ENCODE peak calls at places on chromosomes 7 and 10, in four cellular contexts. U, Q, J and A are unnamed samples.

GRCh38 chr7:134941947-134942346 is 44.4 kb upstream of the AGBL3 start:
- DNase-seq in U (no peak), Q (no peak), J (no peak), A (no peak)

GRCh38 chr10:93707623-93708022 is 5.2 kb upstream of the FRA10AC1 start:
- DNase-seq in U (no peak), Q (no peak), J (no peak), A (no peak)

GRCh38 chr7:27745064-27745583 is 5.2 kb downstream of the TAX1BP1 start:
- DNase-seq in U (peak), Q (peak), J (no peak), A (peak)

GRCh38 chr7:139660317-139661042 is 117.3 kb downstream of the HIPK2 start:
- DNase-seq in U (peak), Q (no peak), J (no peak), A (no peak)

GRCh38 chr10:104306897-104307296 is 31.4 kb downstream of the ITPRIP start:
- DNase-seq in U (no peak), Q (no peak), J (no peak), A (peak)

GRCh38 chr7:81745706-81746105 is 24.1 kb downstream of the HGF start:
- DNase-seq in U (no peak), Q (no peak), J (no peak), A (no peak)

GRCh38 chr10:112539340-112539739 is 92.3 kb downstream of the VTI1A start:
- DNase-seq in U (no peak), Q (no peak), J (no peak), A (peak)

GRCh38 chr10:124745678-124746077 is 1.5 kb upstream of the FAM53B start:
- DNase-seq in U (peak), Q (peak), J (no peak), A (peak)

GRCh38 chr7:87628780-87629569 is 777 bp downstream of the RUNDC3B start:
- DNase-seq in U (peak), Q (no peak), J (peak), A (no peak)

GRCh38 chr10:102782698-102783540 is 39.2 kb downstream of the WBP1L start:
- DNase-seq in U (peak), Q (no peak), J (peak), A (peak)

GRCh38 chr7:144074374-144074773 is 4.8 kb downstream of the OR2A25 start:
- DNase-seq in U (no peak), Q (no peak), J (no peak), A (no peak)

GRCh38 chr7:123494193-123494796 is 40.1 kb downstream of the IQUB start:
- DNase-seq in U (peak), Q (peak), J (no peak), A (peak)

GRCh38 chr10:25083546-25084111 is 67.2 kb downstream of the THNSL1 start:
- DNase-seq in U (peak), Q (no peak), J (no peak), A (no peak)

GRCh38 chr7:29921404-29922010 is 68.1 kb downstream of the SCRN1 start:
- DNase-seq in U (peak), Q (peak), J (no peak), A (peak)

GRCh38 chr7:82616059-82616723 is 172.6 kb upstream of the CACNA2D1 start:
- DNase-seq in U (no peak), Q (no peak), J (no peak), A (peak)

GRCh38 chr7:120052884-120053382 is 220.0 kb upstream of the KCND2 start:
- DNase-seq in U (peak), Q (no peak), J (no peak), A (peak)

GRCh38 chr7:30841025-30841735 is 70.0 kb downstream of the MINDY4 start:
- DNase-seq in U (peak), Q (no peak), J (no peak), A (no peak)

GRCh38 chr10:10917031-10917430 is 100.6 kb upstream of the CELF2 start:
- DNase-seq in U (no peak), Q (no peak), J (no peak), A (no peak)

GRCh38 chr10:35451103-35452016 is 115.1 kb downstream of the CCNY start:
- DNase-seq in U (no peak), Q (no peak), J (no peak), A (peak)

GRCh38 chr7:107643407-107643806 is 17.2 kb upstream of the SLC26A4 start:
- DNase-seq in U (peak), Q (no peak), J (no peak), A (peak)

GRCh38 chr7:39644170-39644569 is 20.8 kb downstream of the RALA start:
- DNase-seq in U (peak), Q (no peak), J (no peak), A (peak)

GRCh38 chr10:13794982-13795381 is 208.2 kb downstream of the PRPF18 start:
- DNase-seq in U (no peak), Q (no peak), J (no peak), A (no peak)

GRCh38 chr10:122657734-122658133 is 41.9 kb downstream of the C10orf120 start:
- DNase-seq in U (no peak), Q (no peak), J (no peak), A (no peak)

GRCh38 chr10:20625868-20626267 is 271.2 kb downstream of the NEBL start:
- DNase-seq in U (no peak), Q (no peak), J (no peak), A (no peak)

GRCh38 chr7:84722734-84723133 is 464.1 kb downstream of the SEMA3D start:
- DNase-seq in U (no peak), Q (no peak), J (no peak), A (no peak)

GRCh38 chr10:91909178-91909677 is at the start of gene FGFBP3:
- DNase-seq in U (peak), Q (no peak), J (no peak), A (peak)

GRCh38 chr7:75531359-75531821 is 39.3 kb downstream of the SPDYE5 start:
- DNase-seq in U (peak), Q (no peak), J (no peak), A (no peak)

GRCh38 chr7:21912931-21913780 is 32.5 kb downstream of the CDCA7L start:
- DNase-seq in U (no peak), Q (no peak), J (no peak), A (no peak)

GRCh38 chr10:6621536-6621935 is 41.5 kb upstream of the PRKCQ start:
- DNase-seq in U (peak), Q (peak), J (no peak), A (peak)

DNA sequence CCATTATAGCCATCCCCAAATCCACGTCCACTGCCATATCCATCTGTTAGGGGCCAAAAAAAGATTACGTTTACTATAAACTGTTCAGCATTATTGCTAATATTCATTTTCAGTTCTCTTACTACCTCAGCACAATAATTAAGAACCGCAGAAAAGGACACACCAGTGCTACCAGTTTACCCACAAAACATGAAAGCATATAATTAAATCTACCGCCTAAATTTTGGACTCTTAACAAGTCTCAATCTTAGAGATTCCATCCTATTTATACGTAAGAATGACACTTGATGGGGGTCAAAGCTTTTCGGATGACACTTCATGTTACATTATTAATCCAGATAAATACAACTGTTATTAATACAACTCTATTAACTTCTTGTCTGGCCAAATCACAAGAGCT is 4.7 kb downstream of the HNRNPA2B1 start:
- DNase-seq in U (no peak), Q (no peak), J (no peak), A (no peak)
- H3K4me3 ChIP-seq in U (peak), Q (peak), J (peak), A (peak)

GRCh38 chr10:130997267-130998045 is 314.1 kb downstream of the TCERG1L start:
- DNase-seq in U (no peak), Q (no peak), J (no peak), A (no peak)
- H3K4me3 ChIP-seq in U (no peak), Q (no peak), J (no peak), A (no peak)

DNA sequence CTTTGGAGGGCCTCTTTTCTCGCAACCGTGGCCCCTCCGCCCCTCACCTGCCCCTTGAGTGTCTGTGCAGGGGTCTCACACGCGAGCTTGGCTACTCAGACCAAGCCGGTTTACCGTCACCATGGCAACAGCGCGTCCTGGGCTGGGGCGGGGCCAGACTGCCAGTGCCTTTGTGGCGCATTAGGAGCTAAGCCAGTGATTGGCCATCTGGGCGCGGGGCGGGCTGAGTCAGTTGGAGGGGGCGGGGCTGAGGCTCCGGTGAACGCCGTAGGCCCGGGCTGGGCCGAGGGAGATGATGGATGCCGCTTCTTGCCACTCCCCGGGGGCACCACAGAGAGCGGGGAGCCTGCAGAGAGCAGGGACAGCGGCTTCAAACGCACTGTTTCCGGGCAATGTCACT is 48.7 kb upstream of the FXYD4 start:
- DNase-seq in U (peak), Q (peak), J (peak), A (peak)
- H3K4me3 ChIP-seq in U (peak), Q (no peak), J (peak), A (peak)

DNA sequence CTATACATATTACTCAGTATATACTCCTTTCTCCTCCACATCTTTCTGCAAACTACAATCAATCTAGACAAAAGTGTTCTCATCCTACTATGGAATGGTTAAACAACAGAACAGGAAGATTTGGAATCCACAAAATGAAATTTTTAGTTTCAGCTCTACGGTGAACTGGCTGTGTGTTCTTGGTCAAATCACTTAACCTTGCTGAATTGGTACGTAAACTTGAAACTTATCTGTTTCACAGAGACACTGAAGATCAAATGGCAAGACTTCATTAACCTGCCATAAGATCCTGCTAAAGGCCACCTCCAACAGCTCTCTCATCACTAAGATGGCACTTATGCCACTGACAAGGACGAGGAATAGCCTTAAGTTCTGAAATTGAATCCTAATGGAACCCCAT is 1.5 kb downstream of the NUDCD3 start:
- DNase-seq in U (no peak), Q (no peak), J (no peak), A (no peak)
- H3K4me3 ChIP-seq in U (peak), Q (peak), J (peak), A (peak)